ENCODE peak calls at places on chromosomes 3 and 15, in four cellular contexts. O is HEK293T, Z is NT2/D1, C is H1. B is an unnamed sample.
A peak's percentile ranks its signal among the peaks of the same experiment; 100 is the strongest.

GRCh38 chr15:63832620-63833245 is 1.0 kb downstream of the HERC1 start:
- DNase-seq in O (no peak), Z (no peak), C (no peak), B (no peak)

GRCh38 chr3:4314688-4315087 is 11.5 kb downstream of the SETMAR start:
- DNase-seq in O (no peak), Z (no peak), C (no peak), B (no peak)

GRCh38 chr3:180492047-180492446 is 109.9 kb upstream of the TTC14 start:
- DNase-seq in O (no peak), Z (no peak), C (no peak), B (no peak)

GRCh38 chr15:68415501-68416157 is 16.3 kb downstream of the ITGA11 start:
- DNase-seq in O (no peak), Z (no peak), C (no peak), B (no peak)

GRCh38 chr15:50229336-50229735 is 36.2 kb downstream of the HDC start:
- DNase-seq in O (no peak), Z (no peak), C (no peak), B (no peak)

GRCh38 chr3:128274837-128275236 is 121.6 kb downstream of the EEFSEC start:
- DNase-seq in O (no peak), Z (peak; percentile 42), C (no peak), B (no peak)

GRCh38 chr15:43854801-43855200 is 28.0 kb downstream of the WDR76 start:
- DNase-seq in O (no peak), Z (no peak), C (no peak), B (no peak)

GRCh38 chr3:14216257-14217048 is 37.8 kb downstream of the LSM3 start:
- DNase-seq in O (peak; percentile 32), Z (peak; percentile 42), C (peak; percentile 64), B (no peak)

GRCh38 chr3:196422976-196423781 is 9.0 kb downstream of the UBXN7 start:
- DNase-seq in O (peak; percentile 9), Z (no peak), C (no peak), B (no peak)

GRCh38 chr3:117193390-117193789 is 483.8 kb downstream of the TUSC7 start:
- DNase-seq in O (no peak), Z (peak; percentile 3), C (no peak), B (no peak)

GRCh38 chr3:17840126-17840525 is 97.7 kb upstream of the TBC1D5 start:
- DNase-seq in O (no peak), Z (no peak), C (no peak), B (no peak)

GRCh38 chr3:193768069-193768391 is 175.0 kb downstream of the OPA1 start:
- DNase-seq in O (no peak), Z (no peak), C (no peak), B (no peak)

GRCh38 chr15:100790786-100791265 is 88.8 kb upstream of the ALDH1A3 start:
- DNase-seq in O (no peak), Z (no peak), C (no peak), B (no peak)

GRCh38 chr15:87827126-87827525 is 429.4 kb downstream of the NTRK3 start:
- DNase-seq in O (no peak), Z (no peak), C (no peak), B (no peak)

GRCh38 chr3:58866079-58866478 is 183.7 kb downstream of the CFAP20DC start:
- DNase-seq in O (no peak), Z (peak; percentile 5), C (no peak), B (no peak)

GRCh38 chr15:40930430-40931299 is 1.5 kb downstream of the DLL4 start:
- DNase-seq in O (peak; percentile 45), Z (no peak), C (no peak), B (no peak)

GRCh38 chr3:126034481-126035361 is 49.2 kb downstream of the SLC41A3 start:
- DNase-seq in O (no peak), Z (no peak), C (no peak), B (no peak)

GRCh38 chr3:129313983-129314756 is 35.5 kb downstream of the HMCES start:
- DNase-seq in O (no peak), Z (no peak), C (no peak), B (no peak)

GRCh38 chr3:152073267-152073666 is 195.5 kb upstream of the MBNL1 start:
- DNase-seq in O (no peak), Z (no peak), C (no peak), B (no peak)

GRCh38 chr15:60407406-60407805 is 9.6 kb upstream of the ANXA2 start:
- DNase-seq in O (no peak), Z (no peak), C (no peak), B (no peak)

DNA sequence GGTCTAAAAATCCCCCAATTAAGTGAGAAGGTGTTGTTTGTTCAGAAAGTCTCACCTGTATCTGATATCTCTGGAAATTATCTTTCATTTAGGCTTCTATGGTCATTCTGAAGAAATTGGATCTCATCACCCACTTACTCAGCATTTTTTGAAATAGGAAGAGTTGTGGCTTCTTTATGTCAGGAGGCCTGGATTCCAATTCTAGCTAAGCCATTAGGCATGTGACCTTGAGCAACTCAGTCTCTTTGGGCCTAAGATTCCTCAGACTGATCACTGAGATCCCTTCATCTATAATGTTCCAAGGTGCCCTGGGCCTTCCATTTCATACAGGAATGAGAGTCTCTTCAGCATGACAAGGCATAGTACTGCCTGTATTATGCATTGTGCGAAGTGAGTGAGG is 70.3 kb downstream of the ARHGEF26 start:
- DNase-seq in O (no peak), Z (no peak), C (no peak), B (no peak)
- TF ChIP-seq SUZ12 in O (no peak), Z (no peak), C (no peak), B (no peak)

DNA sequence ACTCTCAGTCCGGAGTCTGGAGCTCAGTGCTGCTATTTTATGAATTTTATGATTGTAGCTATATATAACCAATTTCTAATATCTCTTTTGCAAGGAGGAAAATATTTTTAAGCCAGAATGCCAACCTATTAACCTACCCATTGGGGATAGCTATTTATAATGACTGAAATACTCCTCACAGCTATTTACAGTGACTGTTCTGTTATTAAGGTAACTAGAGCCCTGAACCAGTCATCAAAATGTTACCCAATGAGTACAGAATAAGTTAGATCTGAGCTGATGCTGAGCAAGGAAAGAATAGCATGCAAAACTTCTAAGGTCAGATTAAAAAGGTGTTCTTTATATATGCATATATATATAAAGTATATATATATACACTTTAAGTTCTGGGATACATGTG is 79.6 kb upstream of the PPP2R3A start:
- DNase-seq in O (no peak), Z (no peak), C (no peak), B (no peak)
- TF ChIP-seq SUZ12 in O (no peak), Z (no peak), C (no peak), B (no peak)

DNA sequence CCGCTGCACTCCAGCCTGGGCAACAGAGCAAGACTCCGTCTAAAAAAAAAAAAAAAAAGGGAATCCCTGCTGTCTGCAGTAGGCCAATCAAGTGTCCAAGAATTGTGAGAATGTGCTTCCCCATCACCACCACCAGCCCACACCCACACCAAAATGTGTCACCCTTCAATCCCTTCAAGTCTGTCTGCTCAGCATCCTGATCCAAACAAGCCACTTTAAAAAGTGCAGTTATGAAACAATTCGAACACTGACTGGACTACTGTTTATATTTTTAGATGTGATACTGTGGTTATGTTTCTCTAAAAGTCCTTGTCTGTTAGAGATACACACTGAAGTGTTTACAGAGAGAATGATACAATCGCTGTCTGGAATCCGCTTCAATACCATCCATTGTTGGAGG is 78.1 kb upstream of the CGNL1 start:
- DNase-seq in O (no peak), Z (no peak), C (no peak), B (no peak)
- TF ChIP-seq SUZ12 in O (no peak), Z (no peak), C (no peak), B (no peak)

GRCh38 chr15:73385205-73385604 is 16.4 kb upstream of the HCN4 start:
- DNase-seq in O (no peak), Z (no peak), C (no peak), B (no peak)
- TF ChIP-seq SUZ12 in O (no peak), Z (no peak), C (no peak), B (no peak)

GRCh38 chr3:52067046-52067445 is 10.7 kb upstream of the DUSP7 start:
- DNase-seq in O (no peak), Z (no peak), C (no peak), B (no peak)

GRCh38 chr3:52068730-52069129 is 12.4 kb upstream of the DUSP7 start:
- DNase-seq in O (no peak), Z (no peak), C (no peak), B (no peak)

GRCh38 chr3:52069135-52069534 is 12.8 kb upstream of the DUSP7 start:
- DNase-seq in O (no peak), Z (no peak), C (no peak), B (no peak)

GRCh38 chr3:52069891-52070290 is 13.5 kb upstream of the DUSP7 start:
- DNase-seq in O (no peak), Z (no peak), C (no peak), B (no peak)

DNA sequence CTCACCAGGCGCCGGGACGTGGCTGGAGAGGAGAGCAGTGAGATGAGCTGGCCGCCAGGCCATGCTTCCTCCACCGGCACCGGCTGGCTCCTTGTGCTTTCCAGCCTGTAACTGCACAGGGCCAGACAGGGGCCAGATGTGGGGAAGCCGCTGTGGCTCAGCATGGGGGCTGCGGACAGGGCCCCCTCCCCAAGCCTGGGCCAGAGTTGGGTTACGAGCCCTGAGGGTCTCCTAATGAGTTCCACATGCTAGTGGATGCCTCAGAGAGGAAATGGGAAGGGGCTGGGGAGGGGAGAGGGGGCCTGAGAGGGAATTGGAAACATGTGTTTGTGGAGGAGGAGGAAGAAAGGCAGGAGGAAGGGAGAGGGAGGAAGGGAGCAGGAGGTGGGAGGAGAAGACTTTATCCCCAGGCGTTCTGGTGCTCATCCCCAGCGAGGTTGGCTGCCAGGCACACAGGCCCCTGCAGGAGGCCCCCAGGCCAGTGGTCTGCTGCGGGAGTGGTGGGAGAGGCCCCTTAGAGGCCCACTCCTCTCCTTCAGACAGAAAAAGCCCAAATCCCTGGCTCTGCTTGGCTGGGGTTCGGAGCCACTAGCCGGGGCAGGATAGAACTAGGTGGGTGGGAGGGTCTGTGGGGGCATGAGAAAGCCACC is 11.8 kb upstream of the DUSP7 start:
- DNase-seq in O (no peak), Z (no peak), C (no peak), B (no peak)
- TF ChIP-seq SUZ12 in O (no peak), Z (no peak), C (no peak), B (no peak)

GRCh38 chr3:141399979-141400971 is 32.0 kb downstream of the ZBTB38 start:
- DNase-seq in O (no peak), Z (no peak), C (no peak), B (no peak)
- TF ChIP-seq SUZ12 in O (no peak), Z (no peak), C (no peak), B (no peak)

DNA sequence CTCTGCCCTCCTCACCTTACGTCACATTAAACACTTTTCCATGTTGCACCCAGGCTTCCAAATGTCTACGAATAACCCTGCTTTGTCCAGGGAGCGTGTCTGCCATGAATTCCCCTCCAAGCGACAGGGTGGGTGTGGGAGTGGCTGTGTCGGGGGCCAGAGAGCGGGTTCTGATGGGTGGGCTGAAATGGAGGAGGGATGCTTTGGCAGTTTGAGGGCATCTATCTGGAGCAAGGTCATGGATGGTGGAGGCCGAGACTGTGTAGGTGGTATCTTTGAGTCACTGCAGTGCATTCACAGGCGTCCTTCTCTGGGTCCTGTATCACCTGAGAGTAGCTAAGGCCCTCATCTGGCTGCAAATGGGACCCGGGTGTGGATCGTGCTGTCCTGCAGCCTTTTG is 36.6 kb downstream of the SMAD6 start:
- DNase-seq in O (no peak), Z (no peak), C (no peak), B (no peak)
- TF ChIP-seq SUZ12 in O (no peak), Z (no peak), C (no peak), B (no peak)